ENCODE peak calls at places on chromosomes 6 and 20, in four cellular contexts. F, Y, X and K are unnamed samples.

GRCh38 chr6:53811082-53811481 is 16.3 kb downstream of the LRRC1 start:
- DNase-seq in F (no peak), Y (no peak), X (no peak), K (no peak)

GRCh38 chr6:22613695-22614094 is 44.3 kb downstream of the HDGFL1 start:
- DNase-seq in F (no peak), Y (no peak), X (no peak), K (no peak)

GRCh38 chr20:4835244-4836177 is 113.8 kb downstream of the PRND start:
- DNase-seq in F (no peak), Y (no peak), X (no peak), K (no peak)

GRCh38 chr6:53294095-53294494 is 54.7 kb downstream of the ELOVL5 start:
- DNase-seq in F (peak), Y (peak), X (peak), K (peak)

GRCh38 chr20:60192351-60192750 is 234.1 kb downstream of the CDH26 start:
- DNase-seq in F (no peak), Y (no peak), X (no peak), K (no peak)

GRCh38 chr6:75210885-75211739 is 5.3 kb upstream of the COL12A1 start:
- DNase-seq in F (peak), Y (no peak), X (peak), K (no peak)

GRCh38 chr6:112877134-112878100 is 530.3 kb downstream of the RFPL4B start:
- DNase-seq in F (peak), Y (no peak), X (no peak), K (no peak)

GRCh38 chr6:129031051-129031599 is 148.2 kb downstream of the LAMA2 start:
- DNase-seq in F (no peak), Y (no peak), X (no peak), K (no peak)

GRCh38 chr20:8330785-8331699 is 199.0 kb downstream of the PLCB1 start:
- DNase-seq in F (no peak), Y (no peak), X (no peak), K (no peak)

GRCh38 chr20:63706852-63707557 is 771 bp downstream of the ARFRP1 start:
- DNase-seq in F (peak), Y (peak), X (peak), K (no peak)

GRCh38 chr6:45479834-45480696 is 102.3 kb upstream of the SUPT3H start:
- DNase-seq in F (no peak), Y (no peak), X (no peak), K (no peak)

GRCh38 chr20:31869942-31870702 is at the start of the genes DUSP15 and TTLL9:
- DNase-seq in F (peak), Y (peak), X (peak), K (peak)

GRCh38 chr6:170222498-170223471 is 68.1 kb downstream of the DLL1 start:
- DNase-seq in F (peak), Y (no peak), X (no peak), K (peak)

GRCh38 chr20:9200620-9201019 is 131.7 kb downstream of the PLCB4 start:
- DNase-seq in F (no peak), Y (no peak), X (no peak), K (no peak)

GRCh38 chr20:22576273-22576672 is 8.1 kb downstream of the FOXA2 start:
- DNase-seq in F (no peak), Y (no peak), X (no peak), K (no peak)
- TF ChIP-seq TEAD4 in F (no peak), Y (no peak), X (no peak), K (no peak)

DNA sequence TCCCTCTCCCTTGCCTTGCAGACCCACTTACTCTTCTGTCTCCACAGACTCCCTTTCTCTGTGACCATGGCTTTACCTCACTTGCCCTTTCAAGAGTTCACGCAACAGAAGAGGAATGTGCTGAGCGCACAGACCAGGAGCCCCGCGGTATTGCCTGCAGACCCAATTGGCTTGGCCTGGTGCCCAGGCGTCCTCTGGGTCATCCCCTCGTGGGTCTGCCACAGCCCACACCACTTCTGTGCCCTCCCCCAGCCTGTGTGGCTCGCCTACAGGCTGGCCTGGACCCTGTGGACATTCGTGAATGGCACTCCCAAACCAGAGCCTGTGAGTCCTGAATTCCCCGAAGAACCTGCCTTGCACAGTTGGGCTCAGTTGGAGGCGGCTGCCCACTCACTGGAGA is 15.3 kb upstream of the NINL start:
- DNase-seq in F (no peak), Y (no peak), X (no peak), K (no peak)
- TF ChIP-seq TEAD4 in F (no peak), Y (no peak), X (no peak), K (no peak)

DNA sequence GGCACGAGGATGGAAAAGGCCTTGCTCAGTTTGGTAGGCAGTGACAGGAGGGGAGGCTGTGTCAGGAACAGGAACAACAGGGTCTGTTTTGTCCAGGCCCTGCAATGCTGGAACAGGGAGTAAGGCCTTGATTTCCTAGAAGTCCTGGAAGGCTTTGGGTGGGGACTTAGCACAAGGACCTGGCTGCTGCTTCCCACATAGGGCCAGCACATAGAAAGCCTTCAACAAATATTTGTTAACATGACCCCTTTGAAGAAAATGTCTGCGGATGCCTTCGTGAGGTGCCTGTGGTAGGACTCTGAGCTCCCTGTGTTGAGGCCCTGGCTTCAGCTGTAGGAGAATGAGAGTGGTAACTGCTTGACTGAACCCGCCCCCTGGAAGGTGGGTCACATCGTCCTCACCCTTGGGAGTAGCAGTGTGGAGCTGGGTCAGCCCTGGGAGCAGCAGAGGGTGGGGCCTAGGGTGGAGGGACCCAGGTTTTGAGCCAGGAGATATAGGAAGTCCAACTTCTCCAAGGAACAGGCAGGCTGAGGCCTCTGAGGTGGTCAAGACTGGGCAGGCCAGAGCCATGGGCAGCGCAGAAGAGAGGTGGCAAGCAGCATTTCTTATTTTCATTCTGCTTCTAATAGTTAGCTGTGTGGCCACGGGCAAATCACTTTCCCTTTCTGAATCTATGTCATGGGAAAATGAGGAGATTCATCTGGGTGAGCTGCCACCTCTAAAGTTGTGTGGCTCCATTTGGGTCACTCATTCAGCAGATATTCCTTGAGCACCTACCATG is 50.0 kb downstream of the CNBD2 start:
- DNase-seq in F (no peak), Y (no peak), X (no peak), K (no peak)
- TF ChIP-seq TEAD4 in F (no peak), Y (no peak), X (no peak), K (no peak)

GRCh38 chr6:134822920-134823430 is 126.9 kb downstream of the ALDH8A1 start:
- DNase-seq in F (peak), Y (peak), X (peak), K (peak)
- TF ChIP-seq TEAD4 in F (no peak), Y (no peak), X (no peak), K (no peak)

DNA sequence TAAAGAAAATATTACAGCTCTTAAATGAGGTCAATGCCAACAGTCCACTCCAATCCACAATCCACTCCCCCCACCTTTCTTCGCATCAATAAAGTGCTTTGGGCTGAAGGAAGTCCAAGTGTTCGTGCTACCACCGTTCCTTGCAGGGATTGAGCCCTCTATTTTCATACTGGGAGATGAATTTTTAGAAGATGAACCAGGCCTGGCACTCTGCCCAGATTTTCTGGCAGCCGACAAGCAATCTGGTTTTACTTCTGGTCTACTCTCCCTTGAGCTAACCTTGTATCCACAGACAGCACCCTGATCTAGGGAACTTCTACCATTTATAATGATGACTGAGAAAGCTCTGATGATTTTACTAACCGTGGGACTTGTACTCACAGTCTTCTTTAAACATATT is 72.3 kb downstream of the BTBD9 start:
- DNase-seq in F (peak), Y (no peak), X (no peak), K (no peak)
- TF ChIP-seq TEAD4 in F (no peak), Y (no peak), X (no peak), K (no peak)

DNA sequence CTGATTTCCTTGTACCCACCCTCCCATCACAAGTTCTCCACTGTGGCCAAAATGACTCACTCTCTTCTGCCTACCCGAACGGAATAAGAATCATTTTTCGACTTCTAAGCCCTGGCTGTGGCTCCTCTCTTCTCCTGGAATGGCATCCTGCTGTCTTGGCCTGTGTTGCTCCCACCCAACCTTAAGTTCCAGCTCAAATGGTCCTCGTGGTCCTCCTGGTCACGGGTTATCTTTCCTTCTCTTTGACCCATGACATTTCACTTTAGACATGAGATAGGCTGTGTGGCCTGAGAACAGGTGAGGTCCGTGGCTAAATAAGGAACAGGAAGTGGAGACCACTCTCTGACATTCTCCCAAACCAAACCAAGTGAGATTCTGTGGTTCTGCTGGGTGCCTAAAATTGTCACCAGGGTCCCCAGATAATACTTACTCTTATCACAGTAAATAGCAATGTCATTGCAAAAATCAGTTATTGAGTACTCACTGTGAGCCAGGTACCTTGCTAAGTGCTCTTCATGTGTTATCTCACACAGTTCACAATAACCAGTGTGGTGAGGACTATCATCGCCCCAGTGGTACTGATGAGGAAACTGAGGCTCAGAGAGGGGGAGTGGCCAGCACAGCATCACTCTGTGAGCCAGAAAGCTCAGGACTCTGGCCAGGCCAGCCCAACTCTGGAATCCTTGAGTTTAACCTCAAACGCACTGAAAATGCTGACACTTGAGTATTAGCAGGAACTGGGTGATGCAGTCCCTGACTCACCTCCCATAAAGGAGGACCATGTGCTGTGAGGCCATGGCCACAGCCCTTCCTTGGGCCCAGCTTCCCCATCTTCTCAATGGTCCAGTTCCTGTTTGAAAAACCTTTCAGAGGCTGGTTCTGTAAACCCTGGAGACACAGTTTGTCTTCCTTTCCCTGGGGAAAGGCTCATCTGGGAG is 74.8 kb upstream of the SIRPA start:
- DNase-seq in F (no peak), Y (no peak), X (no peak), K (no peak)
- TF ChIP-seq TEAD4 in F (no peak), Y (no peak), X (no peak), K (no peak)

GRCh38 chr20:42191140-42191860 is 573.1 kb upstream of the CHD6 start:
- DNase-seq in F (no peak), Y (peak), X (no peak), K (no peak)
- TF ChIP-seq TEAD4 in F (no peak), Y (no peak), X (no peak), K (no peak)

GRCh38 chr6:12937971-12938370 is 221.4 kb downstream of the PHACTR1 start:
- DNase-seq in F (no peak), Y (no peak), X (no peak), K (no peak)

GRCh38 chr6:12939314-12939713 is 222.7 kb downstream of the PHACTR1 start:
- DNase-seq in F (no peak), Y (no peak), X (no peak), K (no peak)

GRCh38 chr6:12931639-12932038 is 215.1 kb downstream of the PHACTR1 start:
- DNase-seq in F (no peak), Y (no peak), X (no peak), K (no peak)

GRCh38 chr6:12941422-12941821 is 224.9 kb downstream of the PHACTR1 start:
- DNase-seq in F (no peak), Y (no peak), X (no peak), K (no peak)

DNA sequence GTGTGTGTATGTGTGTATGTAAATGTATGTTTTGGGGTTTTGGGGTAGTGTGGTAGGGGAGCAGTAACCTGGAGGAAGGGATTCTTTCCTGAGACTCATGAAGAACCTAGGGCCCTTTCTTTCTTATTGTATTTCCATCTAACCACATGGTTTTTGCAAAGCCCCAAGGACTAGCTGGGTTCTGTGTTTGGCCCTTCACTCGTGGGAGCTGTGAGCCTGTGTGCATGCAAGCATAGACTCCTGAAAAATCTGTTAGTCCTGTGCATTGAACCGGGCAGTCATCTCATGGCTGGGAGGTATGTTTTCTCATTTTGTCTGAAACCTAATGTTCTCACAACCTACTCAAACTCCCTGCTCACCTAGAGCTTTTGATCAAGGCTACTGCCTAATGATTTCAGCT is 219.1 kb downstream of the PHACTR1 start:
- DNase-seq in F (no peak), Y (no peak), X (no peak), K (no peak)
- TF ChIP-seq TEAD4 in F (no peak), Y (no peak), X (no peak), K (no peak)